ENCODE peak calls at places on chromosome 16, in five cellular contexts. M is cardiac fibroblast, O is endothelial cell, E is brain microvascular endothelial cell, Q is neural crest cell. I is an unnamed sample.

GRCh38 chr16:10282367-10282766 is 100.1 kb upstream of the GRIN2A start:
- DNase-seq in M (no peak), O (no peak), Q (no peak), E (no peak), I (no peak)

GRCh38 chr16:75494696-75495601 is at the start of gene CHST6:
- DNase-seq in E (peak), Q (peak), M (peak), O (peak), I (no peak)

GRCh38 chr16:75580-76501 is 2.2 kb upstream of the MPG start:
- DNase-seq in O (peak), E (peak), Q (peak), M (peak), I (peak)

GRCh38 chr16:19645557-19645981 is 72.5 kb downstream of the KNOP1 start:
- DNase-seq in Q (no peak), E (peak), M (peak), O (no peak), I (no peak)

GRCh38 chr16:2019500-2019899 is at the start of gene NPW:
- DNase-seq in Q (no peak), O (no peak), M (no peak), E (no peak), I (no peak)

GRCh38 chr16:22291860-22292692 is 5.1 kb upstream of the POLR3E start:
- DNase-seq in Q (no peak), O (no peak), E (no peak), M (peak), I (no peak)

GRCh38 chr16:89280546-89281188 is 63.2 kb downstream of the ZNF778 start:
- DNase-seq in M (no peak), E (no peak), O (no peak), Q (no peak), I (no peak)

GRCh38 chr16:11136600-11136999 is 119.4 kb downstream of the SOCS1 start:
- DNase-seq in M (peak), Q (no peak), O (no peak), E (peak), I (peak)

GRCh38 chr16:12729448-12729847 is 74.2 kb downstream of the CPPED1 start:
- DNase-seq in Q (no peak), O (no peak), M (peak), E (peak), I (peak)

GRCh38 chr16:10501016-10501607 is 79.3 kb downstream of the EMP2 start:
- DNase-seq in E (no peak), Q (no peak), M (no peak), O (no peak), I (no peak)

GRCh38 chr16:55499951-55500350 is 8.9 kb upstream of the LPCAT2 start:
- DNase-seq in M (peak), O (peak), E (peak), Q (no peak), I (peak)

GRCh38 chr16:80167657-80168056 is 373.1 kb upstream of the DYNLRB2 start:
- DNase-seq in O (no peak), Q (no peak), M (no peak), E (no peak), I (no peak)

GRCh38 chr16:54070944-54071343 is 215.6 kb downstream of the IRX3 start:
- DNase-seq in E (no peak), O (no peak), Q (no peak), M (no peak), I (no peak)

GRCh38 chr16:89689142-89689541 is 2.7 kb downstream of the CDK10 start:
- DNase-seq in M (no peak), E (no peak), Q (no peak), O (no peak), I (no peak)

GRCh38 chr16:2675021-2675420 is 7.3 kb upstream of the KCTD5 start:
- DNase-seq in E (no peak), O (no peak), Q (no peak), M (no peak), I (no peak)

GRCh38 chr16:654034-654433 is 4.9 kb downstream of the WDR90 start:
- DNase-seq in Q (no peak), M (no peak), E (no peak), O (no peak), I (no peak)

GRCh38 chr16:13453938-13454553 is 465.9 kb upstream of the ERCC4 start:
- DNase-seq in E (no peak), Q (peak), O (peak), M (peak), I (peak)

GRCh38 chr16:67893791-67894399 is 841 bp downstream of the PSKH1 start:
- DNase-seq in M (peak), E (no peak), O (no peak), Q (no peak), I (no peak)

GRCh38 chr16:17345043-17345442 is 125.7 kb downstream of the XYLT1 start:
- DNase-seq in Q (no peak), M (peak), E (no peak), O (no peak), I (no peak)

GRCh38 chr16:68090526-68090925 is 5.4 kb downstream of the NFATC3 start:
- DNase-seq in E (no peak), M (no peak), Q (no peak), O (no peak), I (no peak)

GRCh38 chr16:78235168-78235800 is 135.8 kb downstream of the WWOX start:
- DNase-seq in O (peak), E (peak), Q (peak), M (peak), I (peak)

GRCh38 chr16:67528222-67528869 is at the start of gene RIPOR1:
- DNase-seq in Q (peak), O (no peak), M (no peak), E (no peak), I (no peak)

GRCh38 chr16:62036807-62037135 is 533 bp upstream of the CDH8 start:
- DNase-seq in O (no peak), E (no peak), M (no peak), Q (no peak), I (no peak)

GRCh38 chr16:27404163-27404823 is 2.3 kb downstream of the IL21R start:
- DNase-seq in M (no peak), O (no peak), Q (no peak), E (no peak), I (no peak)

GRCh38 chr16:799948-800833 is at the start of gene GNG13:
- DNase-seq in Q (no peak), O (no peak), M (no peak), E (no peak), I (no peak)

GRCh38 chr16:27597361-27597760 is 47.4 kb downstream of the KATNIP start:
- DNase-seq in Q (no peak), M (no peak), E (no peak), O (no peak), I (no peak)

GRCh38 chr16:49491736-49492089 is 118.1 kb downstream of the C16orf78 start:
- DNase-seq in E (no peak), O (peak), M (no peak), Q (peak), I (no peak)

GRCh38 chr16:424033-424622 is 1.3 kb upstream of the RAB11FIP3 start:
- DNase-seq in O (no peak), M (peak), Q (no peak), E (peak), I (peak)

GRCh38 chr16:66081967-66082366 is 284.5 kb upstream of the CDH5 start:
- DNase-seq in O (no peak), E (peak), Q (no peak), M (peak), I (peak)

GRCh38 chr16:8934601-8935000 is 29.1 kb downstream of the USP7 start:
- DNase-seq in M (no peak), O (no peak), Q (no peak), E (no peak), I (no peak)

GRCh38 chr16:8941718-8942344 is 21.9 kb downstream of the USP7 start:
- DNase-seq in E (no peak), Q (no peak), O (no peak), M (no peak), I (no peak)

GRCh38 chr16:8936421-8936820 is 27.3 kb downstream of the USP7 start:
- DNase-seq in E (peak), M (peak), Q (no peak), O (peak), I (peak)

GRCh38 chr16:8935989-8936388 is 27.7 kb downstream of the USP7 start:
- DNase-seq in O (peak), M (no peak), Q (no peak), E (no peak), I (no peak)

GRCh38 chr16:8937803-8938202 is 25.9 kb downstream of the USP7 start:
- DNase-seq in E (no peak), M (no peak), O (no peak), Q (no peak), I (no peak)
- TF ChIP-seq CTCF in E (no peak), M (no peak), O (no peak), Q (no peak), I (no peak)

DNA sequence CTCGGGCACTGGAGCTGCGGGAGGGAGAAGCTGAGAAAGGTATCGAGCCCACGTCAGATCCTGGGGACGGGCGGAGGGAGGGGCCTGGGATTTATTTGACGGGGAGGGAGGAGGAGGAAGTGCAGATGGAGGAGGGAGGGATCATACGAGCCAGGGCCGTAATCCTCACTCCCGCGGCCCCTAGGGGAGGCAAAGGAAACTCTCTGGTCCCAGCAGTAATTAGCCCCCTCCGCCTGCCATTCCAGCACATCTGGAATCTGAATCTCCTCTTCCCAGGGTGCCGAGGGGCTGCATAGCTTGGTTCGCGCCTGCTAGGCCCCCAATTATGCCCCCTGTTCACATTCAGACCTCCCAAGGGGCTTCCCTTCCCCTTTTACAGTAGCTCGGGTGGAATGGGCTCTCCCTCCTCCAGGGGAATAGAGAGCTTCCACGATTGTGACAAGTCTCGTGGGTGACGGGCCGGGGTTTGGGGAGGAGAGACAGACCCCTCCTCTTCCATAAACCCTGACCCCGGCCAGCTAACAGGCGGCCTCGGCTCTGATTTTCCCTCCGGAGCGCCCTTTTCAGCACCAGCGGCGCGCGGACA is at the start of gene SEZ6L2:
- DNase-seq in O (peak), E (peak), M (peak), Q (peak), I (peak)
- TF ChIP-seq CTCF in O (peak), E (peak), M (peak), Q (peak), I (peak)

GRCh38 chr16:20740901-20741491 is 622 bp downstream of the THUMPD1 start:
- DNase-seq in O (peak), Q (peak), E (peak), M (peak), I (peak)

GRCh38 chr16:20743591-20743990 is 2.0 kb upstream of the THUMPD1 start:
- DNase-seq in M (no peak), E (no peak), O (no peak), Q (no peak), I (no peak)

GRCh38 chr16:20740007-20740883 is 1.4 kb downstream of the THUMPD1 start:
- DNase-seq in E (peak), Q (no peak), M (peak), O (peak), I (peak)

GRCh38 chr16:20744922-20745440 is 3.4 kb upstream of the THUMPD1 start:
- DNase-seq in M (no peak), E (no peak), Q (no peak), O (no peak), I (no peak)

GRCh38 chr16:20741555-20742285 is at the start of gene THUMPD1:
- DNase-seq in O (peak), E (peak), Q (peak), M (peak), I (peak)
- TF ChIP-seq CTCF in O (no peak), E (peak), Q (no peak), M (peak), I (peak)

DNA sequence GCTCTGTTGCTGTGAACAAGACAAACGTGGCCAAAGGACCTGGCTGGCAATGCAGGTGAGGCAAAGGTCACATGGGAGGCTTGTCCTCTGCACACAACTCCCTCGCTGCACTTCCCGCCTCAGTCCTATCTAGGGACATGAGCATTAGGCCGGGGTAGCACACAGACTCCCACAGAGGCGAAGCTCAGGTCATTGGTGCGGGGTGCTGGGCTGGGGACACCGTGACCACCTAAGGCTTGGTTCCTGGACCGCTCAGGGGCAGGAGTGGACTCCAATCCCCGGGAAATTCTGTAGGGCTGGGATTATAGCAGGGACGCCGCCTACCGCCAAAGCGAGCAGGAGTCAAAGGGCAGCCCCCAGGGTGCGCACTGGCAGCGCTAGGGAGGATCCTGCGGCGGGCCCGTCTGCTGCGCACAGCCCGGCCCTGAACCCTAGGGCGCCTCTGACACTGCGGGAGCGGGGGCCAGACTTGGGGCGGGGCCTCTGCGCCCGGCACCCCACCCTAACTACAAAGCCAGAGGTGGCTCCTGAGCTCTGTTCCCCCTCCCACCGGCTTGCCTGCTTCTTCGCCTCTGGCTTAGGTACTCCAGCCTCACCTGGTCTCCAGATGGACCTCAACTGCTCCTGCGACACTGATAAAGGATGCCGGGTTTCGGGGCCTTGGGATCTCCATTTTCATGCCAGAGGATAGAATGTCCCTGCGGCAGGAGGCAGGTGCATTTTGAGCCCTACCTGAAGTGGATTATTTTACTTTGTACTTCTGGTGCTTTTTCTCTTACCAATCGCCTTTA is 3.9 kb upstream of the MT1B start:
- DNase-seq in E (no peak), M (no peak), Q (no peak), O (no peak), I (no peak)
- TF ChIP-seq CTCF in E (no peak), M (no peak), Q (no peak), O (no peak), I (no peak)

DNA sequence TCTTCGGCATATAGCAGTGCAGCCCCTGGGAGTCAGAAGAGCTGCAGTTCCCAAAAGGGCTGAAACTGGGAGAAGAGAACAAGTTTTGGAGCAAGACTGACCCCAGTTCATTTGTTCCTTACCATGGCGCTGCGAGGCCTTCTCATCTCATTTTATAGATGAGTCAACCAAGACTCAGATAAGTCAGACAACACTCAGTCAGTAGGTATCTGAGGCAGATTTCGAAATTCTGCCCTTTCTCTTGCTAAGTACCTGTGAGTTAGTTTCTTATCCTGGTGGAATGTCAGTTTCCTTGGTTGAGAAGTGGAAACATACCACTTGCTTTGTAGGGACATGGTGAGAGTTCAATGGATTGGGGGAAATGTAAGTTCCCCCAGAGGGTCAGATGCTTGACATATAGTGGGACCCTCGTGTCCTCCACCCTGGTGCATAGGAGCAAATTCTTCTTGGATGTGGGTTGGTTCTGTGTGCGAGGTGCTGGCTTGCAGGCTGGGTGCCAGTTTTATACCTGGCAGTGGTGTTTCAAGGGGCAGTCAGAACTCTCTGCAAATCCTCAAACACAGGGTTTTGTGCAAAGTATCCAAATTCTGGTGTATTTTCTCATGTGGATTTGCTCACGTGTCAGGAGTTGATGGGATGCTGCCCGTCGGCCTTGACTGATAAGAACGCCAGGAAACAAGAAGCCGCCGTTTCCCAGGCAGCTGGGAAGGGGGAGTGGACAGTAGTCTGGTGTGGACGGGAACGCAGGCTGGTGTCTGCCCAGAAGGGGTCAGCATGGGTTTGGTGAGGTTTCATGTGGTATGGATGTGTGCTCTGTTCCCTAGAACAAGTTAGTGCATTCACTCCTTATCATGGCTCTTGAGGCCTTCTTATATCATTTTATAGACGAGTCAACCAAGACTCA is 61.1 kb upstream of the CIBAR2 start:
- DNase-seq in Q (no peak), E (peak), O (peak), M (peak), I (peak)
- TF ChIP-seq CTCF in Q (no peak), E (peak), O (no peak), M (no peak), I (peak)

DNA sequence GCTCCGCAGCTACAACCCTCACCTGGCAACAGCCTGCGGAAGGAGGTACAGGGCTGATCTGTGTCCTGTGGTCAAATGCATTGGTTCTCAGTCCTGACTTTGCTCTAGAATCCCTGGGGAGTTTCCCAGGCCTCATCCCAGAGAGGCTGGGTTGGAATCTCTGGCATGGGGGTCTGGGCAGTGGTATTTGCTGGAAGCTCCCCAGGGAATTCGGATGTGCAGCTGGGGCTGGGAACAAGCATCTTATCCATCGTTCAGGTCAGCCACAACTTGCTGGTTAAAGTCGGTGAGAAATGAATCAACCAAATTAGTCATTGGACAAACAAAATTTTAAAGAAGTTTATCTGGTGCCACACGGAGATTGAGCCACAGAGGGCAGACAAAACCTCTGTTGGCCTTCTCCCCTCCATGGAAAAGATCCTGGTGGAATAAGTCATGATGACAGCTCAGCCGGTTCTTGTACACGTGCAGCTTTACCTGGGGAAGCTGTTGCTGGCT is 231.2 kb downstream of the FOXL1 start:
- DNase-seq in M (peak), E (peak), O (no peak), Q (no peak), I (peak)
- TF ChIP-seq CTCF in M (peak), E (peak), O (no peak), Q (no peak), I (peak)

GRCh38 chr16:85616608-85617311 is 3.6 kb downstream of the GSE1 start:
- DNase-seq in O (no peak), E (no peak), Q (no peak), M (no peak), I (no peak)

GRCh38 chr16:85620403-85620802 is 7.3 kb downstream of the GSE1 start:
- DNase-seq in E (no peak), Q (no peak), M (no peak), O (no peak), I (no peak)

GRCh38 chr16:85619089-85619850 is 6.1 kb downstream of the GSE1 start:
- DNase-seq in M (no peak), E (no peak), O (no peak), Q (no peak), I (no peak)

GRCh38 chr16:85617948-85618347 is 4.8 kb downstream of the GSE1 start:
- DNase-seq in M (no peak), E (no peak), Q (no peak), O (no peak), I (no peak)

GRCh38 chr16:85618509-85618908 is 5.4 kb downstream of the GSE1 start:
- DNase-seq in Q (no peak), M (no peak), E (no peak), O (no peak), I (no peak)
- TF ChIP-seq CTCF in Q (no peak), M (no peak), E (no peak), O (no peak), I (no peak)

GRCh38 chr16:57775661-57776469 is 26.4 kb downstream of the KIFC3 start:
- DNase-seq in Q (peak), O (peak), M (no peak), E (peak), I (no peak)
- TF ChIP-seq CTCF in Q (peak), O (peak), M (no peak), E (peak), I (peak)

GRCh38 chr16:8374032-8374431 is 216.3 kb downstream of the TMEM114 start:
- DNase-seq in Q (no peak), M (no peak), E (no peak), O (no peak), I (no peak)
- TF ChIP-seq CTCF in Q (peak), M (no peak), E (no peak), O (no peak), I (no peak)

GRCh38 chr16:81842564-81843242 is 63.6 kb downstream of the PLCG2 start:
- DNase-seq in O (no peak), M (no peak), Q (no peak), E (no peak), I (no peak)
- TF ChIP-seq CTCF in O (peak), M (no peak), Q (no peak), E (no peak), I (no peak)